ENCODE peak calls at places on chromosomes 5 and 9, in four cellular contexts. One of them, this sample, is unnamed.

GRCh38 chr9:132919609-132920268 is 24.7 kb downstream of the TSC1 start:
- DNase-seq in ovary: no peak
- DNase-seq in dorsolateral prefrontal cortex: no peak
- DNase-seq in heart left ventricle: no peak
- DNase-seq in this sample: no peak

GRCh38 chr5:139985733-139986132 is 57.4 kb downstream of the NRG2 start:
- DNase-seq in ovary: no peak
- DNase-seq in dorsolateral prefrontal cortex: no peak
- DNase-seq in heart left ventricle: peak
- DNase-seq in this sample: no peak

GRCh38 chr9:35757527-35758275 is 3.6 kb upstream of the MSMP start:
- DNase-seq in dorsolateral prefrontal cortex: no peak
- DNase-seq in heart left ventricle: peak
- DNase-seq in ovary: no peak
- DNase-seq in this sample: no peak

GRCh38 chr9:134894136-134894860 is 13.7 kb downstream of the FCN2 start:
- DNase-seq in ovary: no peak
- DNase-seq in heart left ventricle: no peak
- DNase-seq in dorsolateral prefrontal cortex: no peak
- DNase-seq in this sample: no peak

GRCh38 chr5:180605554-180606214 is 14.4 kb upstream of the SCGB3A1 start:
- DNase-seq in ovary: no peak
- DNase-seq in heart left ventricle: no peak
- DNase-seq in dorsolateral prefrontal cortex: no peak
- DNase-seq in this sample: peak

GRCh38 chr5:104815212-104815611 is 1252.6 kb upstream of the NUDT12 start:
- DNase-seq in heart left ventricle: no peak
- DNase-seq in ovary: no peak
- DNase-seq in dorsolateral prefrontal cortex: no peak
- DNase-seq in this sample: no peak

GRCh38 chr5:13814293-13814692 is 130.2 kb downstream of the DNAH5 start:
- DNase-seq in heart left ventricle: no peak
- DNase-seq in ovary: no peak
- DNase-seq in dorsolateral prefrontal cortex: no peak
- DNase-seq in this sample: no peak

GRCh38 chr5:59036274-59036961 is 453.5 kb downstream of the RAB3C start:
- DNase-seq in dorsolateral prefrontal cortex: no peak
- DNase-seq in heart left ventricle: no peak
- DNase-seq in ovary: no peak
- DNase-seq in this sample: no peak

GRCh38 chr5:143605403-143606005 is 202.0 kb upstream of the NR3C1 start:
- DNase-seq in heart left ventricle: peak
- DNase-seq in ovary: no peak
- DNase-seq in dorsolateral prefrontal cortex: no peak
- DNase-seq in this sample: no peak

GRCh38 chr5:36607838-36608783 is 1.7 kb downstream of the SLC1A3 start:
- DNase-seq in heart left ventricle: no peak
- DNase-seq in dorsolateral prefrontal cortex: no peak
- DNase-seq in ovary: no peak
- DNase-seq in this sample: no peak

GRCh38 chr9:27489087-27489876 is 34.8 kb upstream of the IFNK start:
- DNase-seq in dorsolateral prefrontal cortex: no peak
- DNase-seq in heart left ventricle: no peak
- DNase-seq in ovary: no peak
- DNase-seq in this sample: no peak

GRCh38 chr5:7714119-7714518 is 136.8 kb downstream of the CFAP90 start:
- DNase-seq in ovary: no peak
- DNase-seq in heart left ventricle: no peak
- DNase-seq in dorsolateral prefrontal cortex: no peak
- DNase-seq in this sample: no peak

GRCh38 chr9:113934826-113935676 is 58.9 kb downstream of the ZNF618 start:
- DNase-seq in dorsolateral prefrontal cortex: no peak
- DNase-seq in heart left ventricle: no peak
- DNase-seq in ovary: no peak
- DNase-seq in this sample: no peak

GRCh38 chr9:35357116-35357515 is 132.8 kb upstream of the RUSC2 start:
- DNase-seq in ovary: no peak
- DNase-seq in dorsolateral prefrontal cortex: no peak
- DNase-seq in heart left ventricle: no peak
- DNase-seq in this sample: no peak

GRCh38 chr9:124768778-124769350 is 2.2 kb downstream of the NR6A1 start:
- DNase-seq in heart left ventricle: no peak
- DNase-seq in dorsolateral prefrontal cortex: no peak
- DNase-seq in ovary: no peak
- DNase-seq in this sample: no peak

GRCh38 chr5:9483779-9484178 is 62.1 kb downstream of the SEMA5A start:
- DNase-seq in ovary: no peak
- DNase-seq in dorsolateral prefrontal cortex: no peak
- DNase-seq in heart left ventricle: no peak
- DNase-seq in this sample: no peak

GRCh38 chr5:180910735-180911134 is 11.8 kb downstream of the BTNL8 start:
- DNase-seq in ovary: no peak
- DNase-seq in heart left ventricle: no peak
- DNase-seq in dorsolateral prefrontal cortex: no peak
- DNase-seq in this sample: peak

GRCh38 chr9:124662561-124662960 is 108.5 kb downstream of the NR6A1 start:
- DNase-seq in heart left ventricle: no peak
- DNase-seq in ovary: no peak
- DNase-seq in dorsolateral prefrontal cortex: no peak
- DNase-seq in this sample: no peak

GRCh38 chr5:56585466-56585865 is 229.9 kb upstream of the MAP3K1 start:
- DNase-seq in dorsolateral prefrontal cortex: no peak
- DNase-seq in heart left ventricle: no peak
- DNase-seq in ovary: no peak
- DNase-seq in this sample: no peak

GRCh38 chr9:33404782-33405362 is 2.5 kb upstream of the AQP7 start:
- DNase-seq in ovary: no peak
- DNase-seq in dorsolateral prefrontal cortex: no peak
- DNase-seq in heart left ventricle: no peak
- DNase-seq in this sample: no peak

GRCh38 chr5:85049020-85049419 is 664.3 kb upstream of the EDIL3 start:
- DNase-seq in ovary: no peak
- DNase-seq in heart left ventricle: no peak
- DNase-seq in dorsolateral prefrontal cortex: no peak
- DNase-seq in this sample: no peak

GRCh38 chr5:75616286-75616810 is 5.1 kb downstream of the ANKDD1B start:
- DNase-seq in dorsolateral prefrontal cortex: no peak
- DNase-seq in heart left ventricle: no peak
- DNase-seq in ovary: no peak
- DNase-seq in this sample: no peak

GRCh38 chr5:163357636-163358035 is 79.8 kb upstream of the CCNG1 start:
- DNase-seq in heart left ventricle: no peak
- DNase-seq in ovary: no peak
- DNase-seq in dorsolateral prefrontal cortex: no peak
- DNase-seq in this sample: no peak

GRCh38 chr9:91781116-91781515 is 168.9 kb downstream of the ROR2 start:
- DNase-seq in dorsolateral prefrontal cortex: no peak
- DNase-seq in heart left ventricle: no peak
- DNase-seq in ovary: no peak
- DNase-seq in this sample: no peak

GRCh38 chr5:95887977-95888376 is 65.5 kb upstream of the GLRX start:
- DNase-seq in heart left ventricle: no peak
- DNase-seq in ovary: no peak
- DNase-seq in dorsolateral prefrontal cortex: no peak
- DNase-seq in this sample: no peak

GRCh38 chr9:19782005-19782404 is 6.8 kb downstream of the SLC24A2 start:
- DNase-seq in heart left ventricle: no peak
- DNase-seq in dorsolateral prefrontal cortex: no peak
- DNase-seq in ovary: no peak
- DNase-seq in this sample: no peak

GRCh38 chr9:120621941-120622340 is 42.0 kb upstream of the CDK5RAP2 start:
- DNase-seq in dorsolateral prefrontal cortex: no peak
- DNase-seq in ovary: no peak
- DNase-seq in heart left ventricle: no peak
- DNase-seq in this sample: no peak

GRCh38 chr9:128258326-128258725 is 17.5 kb downstream of the GOLGA2 start:
- DNase-seq in dorsolateral prefrontal cortex: no peak
- DNase-seq in ovary: no peak
- DNase-seq in heart left ventricle: no peak
- DNase-seq in this sample: no peak

GRCh38 chr9:114386886-114387677 is 700 bp downstream of the AKNA start:
- DNase-seq in ovary: peak
- DNase-seq in dorsolateral prefrontal cortex: no peak
- DNase-seq in heart left ventricle: peak
- DNase-seq in this sample: no peak

GRCh38 chr5:172840778-172841154 is 6.7 kb downstream of the ERGIC1 start:
- DNase-seq in dorsolateral prefrontal cortex: no peak
- DNase-seq in ovary: no peak
- DNase-seq in heart left ventricle: no peak
- DNase-seq in this sample: no peak

GRCh38 chr9:134204041-134204440 is 39.7 kb upstream of the RNU6ATAC start:
- DNase-seq in dorsolateral prefrontal cortex: peak
- DNase-seq in heart left ventricle: no peak
- DNase-seq in ovary: no peak
- DNase-seq in this sample: no peak

GRCh38 chr5:98201006-98201620 is 572.4 kb upstream of the RGMB start:
- DNase-seq in heart left ventricle: no peak
- DNase-seq in ovary: no peak
- DNase-seq in dorsolateral prefrontal cortex: no peak
- DNase-seq in this sample: no peak

GRCh38 chr9:134065720-134066419 is 2.0 kb downstream of the BRD3 start:
- DNase-seq in ovary: peak
- DNase-seq in heart left ventricle: no peak
- DNase-seq in dorsolateral prefrontal cortex: no peak
- DNase-seq in this sample: no peak

GRCh38 chr9:111857555-111858211 is 38.9 kb upstream of the UGCG start:
- DNase-seq in ovary: no peak
- DNase-seq in dorsolateral prefrontal cortex: no peak
- DNase-seq in heart left ventricle: no peak
- DNase-seq in this sample: no peak

GRCh38 chr5:109125755-109126429 is 283.9 kb downstream of the PJA2 start:
- DNase-seq in ovary: no peak
- DNase-seq in heart left ventricle: no peak
- DNase-seq in dorsolateral prefrontal cortex: no peak
- DNase-seq in this sample: no peak

GRCh38 chr9:137580209-137580957 is 1.7 kb upstream of the DPH7 start:
- DNase-seq in heart left ventricle: no peak
- DNase-seq in ovary: no peak
- DNase-seq in dorsolateral prefrontal cortex: no peak
- DNase-seq in this sample: no peak

GRCh38 chr9:120436937-120437592 is 142.9 kb downstream of the CDK5RAP2 start:
- DNase-seq in ovary: no peak
- DNase-seq in dorsolateral prefrontal cortex: no peak
- DNase-seq in heart left ventricle: peak
- DNase-seq in this sample: no peak

GRCh38 chr5:154934881-154935280 is 3.1 kb downstream of the GEMIN5 start:
- DNase-seq in heart left ventricle: no peak
- DNase-seq in dorsolateral prefrontal cortex: no peak
- DNase-seq in ovary: no peak
- DNase-seq in this sample: no peak

GRCh38 chr5:154937718-154938466 is at the start of gene GEMIN5:
- DNase-seq in dorsolateral prefrontal cortex: peak
- DNase-seq in ovary: peak
- DNase-seq in heart left ventricle: peak
- DNase-seq in this sample: peak

GRCh38 chr5:154937186-154937717 is 759 bp downstream of the GEMIN5 start:
- DNase-seq in ovary: no peak
- DNase-seq in heart left ventricle: no peak
- DNase-seq in dorsolateral prefrontal cortex: no peak
- DNase-seq in this sample: no peak

GRCh38 chr5:154933537-154933936 is 4.5 kb downstream of the GEMIN5 start:
- DNase-seq in dorsolateral prefrontal cortex: no peak
- DNase-seq in heart left ventricle: no peak
- DNase-seq in ovary: no peak
- DNase-seq in this sample: no peak
- H3K27ac ChIP-seq in dorsolateral prefrontal cortex: no peak
- H3K27ac ChIP-seq in heart left ventricle: no peak
- H3K27ac ChIP-seq in ovary: no peak
- H3K27ac ChIP-seq in this sample: no peak

DNA sequence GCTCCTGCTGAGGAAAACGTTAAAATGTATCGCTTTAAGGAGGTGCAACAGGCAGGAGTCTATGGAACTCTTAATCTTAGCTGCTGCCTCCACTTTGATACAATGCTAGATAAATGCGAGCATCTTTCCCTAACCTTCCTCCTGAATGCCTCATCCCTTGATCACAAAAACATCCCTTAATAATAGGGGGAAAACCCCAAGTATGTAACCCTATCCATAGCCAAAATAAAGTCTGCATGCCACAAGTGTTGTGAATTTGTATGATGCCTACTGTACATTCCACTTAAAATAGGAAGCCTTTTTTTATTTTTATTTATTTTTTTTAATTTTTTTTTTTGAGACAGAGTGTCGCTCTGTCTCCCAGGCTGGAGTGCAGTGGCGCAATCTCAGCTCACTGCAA is 206.9 kb downstream of the AOPEP start:
- DNase-seq in ovary: no peak
- DNase-seq in dorsolateral prefrontal cortex: no peak
- DNase-seq in heart left ventricle: no peak
- DNase-seq in this sample: no peak
- H3K27ac ChIP-seq in ovary: no peak
- H3K27ac ChIP-seq in dorsolateral prefrontal cortex: no peak
- H3K27ac ChIP-seq in heart left ventricle: no peak
- H3K27ac ChIP-seq in this sample: no peak

GRCh38 chr5:122315511-122315910 is 3.5 kb downstream of the SNCAIP start:
- DNase-seq in ovary: no peak
- DNase-seq in dorsolateral prefrontal cortex: no peak
- DNase-seq in heart left ventricle: no peak
- DNase-seq in this sample: no peak
- H3K27ac ChIP-seq in ovary: no peak
- H3K27ac ChIP-seq in dorsolateral prefrontal cortex: no peak
- H3K27ac ChIP-seq in heart left ventricle: no peak
- H3K27ac ChIP-seq in this sample: no peak

GRCh38 chr9:98962181-98962560 is 18.5 kb downstream of the COL15A1 start:
- DNase-seq in heart left ventricle: peak
- DNase-seq in ovary: no peak
- DNase-seq in dorsolateral prefrontal cortex: no peak
- DNase-seq in this sample: no peak
- H3K27ac ChIP-seq in heart left ventricle: peak
- H3K27ac ChIP-seq in ovary: no peak
- H3K27ac ChIP-seq in dorsolateral prefrontal cortex: no peak
- H3K27ac ChIP-seq in this sample: no peak